ENCODE peak calls at places on chromosome 15, in four cellular contexts. N, E, B and F are unnamed samples.

GRCh38 chr15:45919806-45920205 is 285.0 kb downstream of the SQOR start:
- DNase-seq in N (no peak), E (no peak), B (no peak), F (no peak)

GRCh38 chr15:93562752-93563151 is 473.7 kb upstream of the RGMA start:
- DNase-seq in N (no peak), E (no peak), B (no peak), F (no peak)

GRCh38 chr15:81284256-81285031 is 39.5 kb downstream of the STARD5 start:
- DNase-seq in N (no peak), E (no peak), B (peak), F (no peak)

GRCh38 chr15:56893349-56893678 is 25.1 kb upstream of the TCF12 start:
- DNase-seq in N (no peak), E (no peak), B (no peak), F (no peak)

GRCh38 chr15:56469484-56469883 is 4.5 kb upstream of the MNS1 start:
- DNase-seq in N (no peak), E (no peak), B (no peak), F (no peak)

GRCh38 chr15:95845862-95846515 is 484.5 kb upstream of the NR2F2 start:
- DNase-seq in N (no peak), E (no peak), B (no peak), F (no peak)

GRCh38 chr15:87227846-87228245 is 1028.7 kb downstream of the NTRK3 start:
- DNase-seq in N (no peak), E (no peak), B (no peak), F (no peak)

GRCh38 chr15:92074646-92075045 is 221.1 kb downstream of the SLCO3A1 start:
- DNase-seq in N (no peak), E (no peak), B (peak), F (no peak)

GRCh38 chr15:55846108-55846707 is 103.3 kb upstream of the PRTG start:
- DNase-seq in N (no peak), E (peak), B (peak), F (peak)

GRCh38 chr15:69459063-69459462 is 6.4 kb downstream of the RPLP1 start:
- DNase-seq in N (no peak), E (no peak), B (no peak), F (no peak)

GRCh38 chr15:81182031-81182745 is 14.5 kb upstream of the IL16 start:
- DNase-seq in N (no peak), E (no peak), B (no peak), F (no peak)

GRCh38 chr15:78726870-78727551 is 84.3 kb downstream of the ADAMTS7 start:
- DNase-seq in N (no peak), E (peak), B (peak), F (no peak)

GRCh38 chr15:63022663-63023062 is 19.9 kb upstream of the TPM1 start:
- DNase-seq in N (no peak), E (no peak), B (no peak), F (no peak)